ENCODE peak calls at places on chromosomes 3 and 15, in four cellular contexts. D, O, G and B are unnamed samples.
A peak's percentile ranks its signal among the peaks of the same experiment; 100 is the strongest.

GRCh38 chr15:28923726-28924280 is 38.0 kb downstream of the APBA2 start:
- DNase-seq in O (no peak), G (no peak), D (peak; percentile 61), B (no peak)

GRCh38 chr3:105678017-105678416 is 190.8 kb downstream of the CBLB start:
- DNase-seq in D (no peak), O (no peak), G (no peak), B (no peak)

GRCh38 chr15:87733005-87733404 is 523.5 kb downstream of the NTRK3 start:
- DNase-seq in O (peak; percentile 5), G (no peak), D (no peak), B (no peak)

GRCh38 chr3:102225407-102226132 is 209.2 kb upstream of the ZPLD1 start:
- DNase-seq in O (peak; percentile 89), D (no peak), G (peak; percentile 45), B (peak; percentile 22)

GRCh38 chr15:39403674-39404117 is 177.2 kb upstream of the THBS1 start:
- DNase-seq in O (peak; percentile 82), G (peak; percentile 17), D (no peak), B (no peak)

GRCh38 chr3:117439812-117440211 is 730.2 kb downstream of the TUSC7 start:
- DNase-seq in G (no peak), D (no peak), O (peak; percentile 21), B (no peak)

GRCh38 chr3:127277591-127277990 is 10.3 kb downstream of the PRR20G start:
- DNase-seq in D (no peak), O (no peak), G (no peak), B (no peak)

GRCh38 chr15:61205427-61205826 is 23.7 kb downstream of the RORA start:
- DNase-seq in G (no peak), O (no peak), D (no peak), B (no peak)

GRCh38 chr15:94930441-94930840 is 699.1 kb downstream of the MCTP2 start:
- DNase-seq in O (no peak), G (no peak), D (no peak), B (no peak)

GRCh38 chr3:184546252-184546651 is 15.3 kb upstream of the EPHB3 start:
- DNase-seq in O (no peak), D (peak; percentile 77), G (no peak), B (no peak)

GRCh38 chr15:20340931-20341661 is 200.5 kb downstream of the GOLGA6L6 start:
- DNase-seq in O (peak; percentile 36), G (no peak), D (peak; percentile 96), B (no peak)

GRCh38 chr3:157514371-157514919 is 11.2 kb upstream of the VEPH1 start:
- DNase-seq in D (no peak), G (no peak), O (no peak), B (no peak)

GRCh38 chr3:99012051-99012450 is 110.6 kb upstream of the DCBLD2 start:
- DNase-seq in D (no peak), O (no peak), G (no peak), B (no peak)

GRCh38 chr3:128808672-128809071 is 70.7 kb upstream of the ACAD9 start:
- DNase-seq in G (no peak), O (no peak), D (no peak), B (no peak)

GRCh38 chr3:51962854-51963530 is 4.3 kb downstream of the PCBP4 start:
- DNase-seq in O (peak; percentile 12), G (no peak), D (no peak), B (no peak)

GRCh38 chr15:59327942-59328341 is 44.7 kb downstream of the MYO1E start:
- DNase-seq in D (peak; percentile 76), G (no peak), O (no peak), B (no peak)

GRCh38 chr15:81316267-81316666 is 7.7 kb downstream of the STARD5 start:
- DNase-seq in O (no peak), D (no peak), G (no peak), B (no peak)

GRCh38 chr3:101873619-101874018 is 24.3 kb downstream of the NFKBIZ start:
- DNase-seq in O (peak; percentile 44), G (no peak), D (no peak), B (no peak)

GRCh38 chr15:23483821-23484299 is 36.8 kb upstream of the GOLGA6L2 start:
- DNase-seq in D (no peak), O (no peak), G (no peak), B (no peak)

GRCh38 chr3:153161714-153162512 is at the start of gene RAP2B:
- DNase-seq in D (peak; percentile 99), O (peak; percentile 98), G (peak; percentile 86), B (peak; percentile 72)

GRCh38 chr15:74196175-74196574 is 6.4 kb downstream of the STRA6 start:
- DNase-seq in D (no peak), G (no peak), O (peak; percentile 97), B (no peak)

GRCh38 chr3:63294332-63294731 is 16.2 kb downstream of the SYNPR start:
- DNase-seq in G (no peak), O (no peak), D (no peak), B (no peak)

GRCh38 chr3:134517796-134518195 is 31.9 kb downstream of the CEP63 start:
- DNase-seq in D (no peak), O (peak; percentile 15), G (no peak), B (peak; percentile 7)

GRCh38 chr15:75508741-75509532 is 57.4 kb upstream of the SIN3A start:
- DNase-seq in D (no peak), O (peak; percentile 79), G (peak; percentile 55), B (peak; percentile 64)